ENCODE peak calls at places on chromosomes 5 and 9, in nine cellular contexts. B, Q, G, I, K, A, J, M and F are unnamed samples.

GRCh38 chr9:120265791-120266190 is 314.2 kb downstream of the CDK5RAP2 start:
- DNase-seq in B (no peak), Q (no peak), G (peak), I (no peak), K (no peak), A (no peak), J (no peak), M (peak), F (no peak)

GRCh38 chr5:111135946-111136345 is 43.8 kb downstream of the WDR36 start:
- DNase-seq in B (no peak), Q (no peak), G (no peak), I (no peak), K (no peak), A (peak), J (peak), M (no peak), F (no peak)

GRCh38 chr5:107184066-107184465 is 486.7 kb downstream of the EFNA5 start:
- DNase-seq in B (no peak), Q (no peak), G (no peak), I (no peak), K (no peak), A (no peak), J (no peak), M (no peak), F (no peak)

GRCh38 chr9:129197978-129198736 is 20.1 kb upstream of the IER5L start:
- DNase-seq in B (no peak), Q (no peak), G (peak), I (no peak), K (no peak), A (peak), J (no peak), M (no peak), F (no peak)

GRCh38 chr9:26326473-26327044 is 566.0 kb downstream of the CAAP1 start:
- DNase-seq in B (peak), Q (no peak), G (no peak), I (no peak), K (peak), A (peak), J (peak), M (peak), F (peak)

GRCh38 chr5:61796773-61797172 is 464.7 kb downstream of the ZSWIM6 start:
- DNase-seq in B (no peak), Q (no peak), G (no peak), I (no peak), K (no peak), A (no peak), J (peak), M (no peak), F (no peak)

GRCh38 chr5:103607346-103607745 is 44.8 kb upstream of the NUDT12 start:
- DNase-seq in B (no peak), Q (no peak), G (no peak), I (no peak), K (no peak), A (no peak), J (no peak), M (no peak), F (no peak)

GRCh38 chr5:142872217-142872616 is 102.0 kb downstream of the ARHGAP26 start:
- DNase-seq in B (no peak), Q (no peak), G (no peak), I (no peak), K (no peak), A (no peak), J (no peak), M (no peak), F (no peak)

GRCh38 chr9:95880011-95880690 is 4.7 kb downstream of the ERCC6L2 start:
- DNase-seq in B (no peak), Q (no peak), G (no peak), I (no peak), K (no peak), A (peak), J (peak), M (no peak), F (no peak)

GRCh38 chr9:14692918-14693861 is at the start of gene ZDHHC21:
- DNase-seq in B (peak), Q (peak), G (peak), I (peak), K (peak), A (peak), J (peak), M (peak), F (peak)

GRCh38 chr9:93684161-93684765 is 107.9 kb downstream of the PHF2 start:
- DNase-seq in B (peak), Q (no peak), G (no peak), I (no peak), K (no peak), A (no peak), J (no peak), M (no peak), F (no peak)

GRCh38 chr5:98510111-98510510 is 263.4 kb upstream of the RGMB start:
- DNase-seq in B (no peak), Q (no peak), G (no peak), I (no peak), K (no peak), A (peak), J (no peak), M (peak), F (no peak)

GRCh38 chr9:87428659-87429058 is 69.0 kb upstream of the DAPK1 start:
- DNase-seq in B (no peak), Q (no peak), G (no peak), I (no peak), K (no peak), A (no peak), J (no peak), M (no peak), F (no peak)

GRCh38 chr9:73689091-73689870 is 537.6 kb downstream of the ANXA1 start:
- DNase-seq in B (no peak), Q (no peak), G (no peak), I (no peak), K (no peak), A (no peak), J (no peak), M (peak), F (no peak)

GRCh38 chr5:104513194-104513602 is 950.6 kb upstream of the NUDT12 start:
- DNase-seq in B (no peak), Q (no peak), G (no peak), I (no peak), K (no peak), A (peak), J (peak), M (no peak), F (no peak)

GRCh38 chr9:131899248-131899882 is 159.5 kb upstream of the RAPGEF1 start:
- DNase-seq in B (no peak), Q (no peak), G (no peak), I (no peak), K (no peak), A (no peak), J (no peak), M (no peak), F (no peak)

GRCh38 chr5:31671339-31671741 is 32.4 kb downstream of the PDZD2 start:
- DNase-seq in B (no peak), Q (no peak), G (peak), I (no peak), K (no peak), A (no peak), J (no peak), M (peak), F (no peak)

GRCh38 chr9:87479801-87480201 is 17.9 kb upstream of the DAPK1 start:
- DNase-seq in B (no peak), Q (no peak), G (peak), I (no peak), K (no peak), A (no peak), J (peak), M (peak), F (no peak)

GRCh38 chr9:72586388-72587160 is 65.2 kb downstream of the TMC1 start:
- DNase-seq in B (no peak), Q (no peak), G (no peak), I (no peak), K (no peak), A (peak), J (peak), M (peak), F (no peak)

GRCh38 chr5:112234000-112234399 is 185.1 kb downstream of the EPB41L4A start:
- DNase-seq in B (no peak), Q (no peak), G (no peak), I (no peak), K (no peak), A (no peak), J (no peak), M (no peak), F (no peak)

GRCh38 chr9:4550777-4551476 is 60.7 kb downstream of the SLC1A1 start:
- DNase-seq in B (no peak), Q (no peak), G (no peak), I (no peak), K (no peak), A (peak), J (no peak), M (no peak), F (no peak)

GRCh38 chr5:147483961-147484707 is 25.7 kb downstream of the DPYSL3 start:
- DNase-seq in B (no peak), Q (no peak), G (peak), I (no peak), K (no peak), A (peak), J (peak), M (peak), F (no peak)

GRCh38 chr9:14766299-14766698 is 43.8 kb upstream of the CER1 start:
- DNase-seq in B (no peak), Q (no peak), G (no peak), I (no peak), K (no peak), A (peak), J (no peak), M (no peak), F (no peak)

GRCh38 chr9:73613092-73613701 is 461.5 kb downstream of the ANXA1 start:
- DNase-seq in B (no peak), Q (no peak), G (no peak), I (no peak), K (no peak), A (no peak), J (peak), M (no peak), F (no peak)

GRCh38 chr5:171999877-172000276 is 6.6 kb downstream of the FBXW11 start:
- DNase-seq in B (no peak), Q (no peak), G (no peak), I (no peak), K (no peak), A (no peak), J (no peak), M (no peak), F (no peak)

GRCh38 chr9:5430912-5431311 is 6.8 kb downstream of the PLGRKT start:
- DNase-seq in B (no peak), Q (no peak), G (no peak), I (no peak), K (no peak), A (no peak), J (no peak), M (no peak), F (no peak)

GRCh38 chr5:74391410-74391809 is 249.1 kb downstream of the ENC1 start:
- DNase-seq in B (no peak), Q (no peak), G (no peak), I (no peak), K (no peak), A (peak), J (no peak), M (no peak), F (no peak)

GRCh38 chr5:172325452-172325851 is 41.9 kb upstream of the UBTD2 start:
- DNase-seq in B (no peak), Q (no peak), G (no peak), I (no peak), K (no peak), A (no peak), J (no peak), M (no peak), F (no peak)

GRCh38 chr5:32586251-32586642 is 890 bp downstream of the SUB1 start:
- DNase-seq in B (no peak), Q (no peak), G (no peak), I (no peak), K (no peak), A (no peak), J (no peak), M (no peak), F (no peak)